ENCODE peak calls at places on chromosomes 5 and 9, in seven cellular contexts. S, Z, D, W, H, K and M are unnamed samples.

GRCh38 chr9:21817176-21817575 is 14.7 kb downstream of the MTAP start:
- DNase-seq in D (no peak), W (no peak), Z (no peak), S (peak; percentile 71), H (no peak), K (no peak), M (no peak)

GRCh38 chr5:132704875-132705274 is 31.1 kb downstream of the IL4 start:
- DNase-seq in D (no peak), S (peak; percentile 42), H (no peak), Z (no peak), K (no peak), W (no peak), M (no peak)

GRCh38 chr5:132238169-132238744 is 10.6 kb upstream of the P4HA2 start:
- DNase-seq in S (peak; percentile 68), K (peak; percentile 78), W (peak; percentile 35), H (no peak), Z (peak; percentile 85), D (peak; percentile 77), M (peak; percentile 82)

GRCh38 chr5:157446077-157446930 is 13.7 kb upstream of the NIPAL4 start:
- DNase-seq in S (no peak), K (no peak), H (no peak), D (no peak), W (no peak), Z (no peak), M (no peak)

GRCh38 chr9:83583151-83584014 is 39.6 kb upstream of the IDNK start:
- DNase-seq in D (peak; percentile 45), S (peak; percentile 59), W (no peak), Z (peak; percentile 64), K (no peak), H (no peak), M (peak; percentile 80)

GRCh38 chr9:123473226-123473625 is 117.2 kb downstream of the CRB2 start:
- DNase-seq in Z (no peak), H (no peak), K (no peak), S (no peak), W (no peak), D (no peak), M (no peak)

GRCh38 chr5:115209279-115209678 is 39.6 kb upstream of the TRIM36 start:
- DNase-seq in H (no peak), K (no peak), Z (no peak), D (peak; percentile 44), S (peak; percentile 2), W (no peak), M (peak; percentile 35)

GRCh38 chr5:140035881-140036280 is 7.2 kb downstream of the NRG2 start:
- DNase-seq in D (no peak), H (no peak), Z (no peak), W (no peak), K (no peak), S (no peak), M (no peak)

GRCh38 chr9:104177003-104177611 is 83.0 kb downstream of the SMC2 start:
- DNase-seq in S (no peak), D (no peak), Z (no peak), H (no peak), K (no peak), W (no peak), M (no peak)

GRCh38 chr9:135789838-135790291 is 87.9 kb downstream of the KCNT1 start:
- DNase-seq in H (no peak), W (no peak), D (no peak), Z (no peak), S (no peak), K (no peak), M (no peak)

GRCh38 chr5:153960269-153961215 is 78.2 kb downstream of the FAM114A2 start:
- DNase-seq in W (no peak), Z (no peak), D (no peak), S (no peak), K (no peak), H (no peak), M (no peak)

GRCh38 chr5:127042593-127042992 is 12.2 kb upstream of the MARCHF3 start:
- DNase-seq in S (peak; percentile 49), Z (no peak), W (no peak), H (no peak), K (no peak), D (no peak), M (no peak)

GRCh38 chr5:92687793-92688467 is 893.1 kb downstream of the NR2F1-AS1 start:
- DNase-seq in K (no peak), H (no peak), S (peak; percentile 78), D (no peak), W (no peak), Z (no peak), M (no peak)

GRCh38 chr5:124001216-124001615 is 489.2 kb downstream of the CSNK1G3 start:
- DNase-seq in S (no peak), H (no peak), D (no peak), W (no peak), K (no peak), Z (no peak), M (no peak)

GRCh38 chr5:120684749-120685415 is 220.8 kb downstream of the PRR16 start:
- DNase-seq in D (no peak), W (no peak), K (no peak), S (peak; percentile 12), H (no peak), Z (no peak), M (no peak)

GRCh38 chr5:154523704-154524103 is 45.7 kb upstream of the HAND1 start:
- DNase-seq in S (no peak), K (no peak), D (no peak), W (no peak), H (no peak), Z (no peak), M (no peak)

GRCh38 chr9:28981129-28981528 is 1407.8 kb upstream of the C9orf72 start:
- DNase-seq in K (no peak), S (no peak), H (no peak), W (no peak), D (no peak), Z (no peak), M (no peak)

GRCh38 chr5:178766936-178767912 is 36.8 kb upstream of the ZNF354A start:
- DNase-seq in Z (no peak), S (no peak), H (no peak), D (no peak), K (no peak), W (no peak), M (no peak)

GRCh38 chr5:103216137-103216536 is 42.4 kb upstream of the MACIR start:
- DNase-seq in D (no peak), Z (no peak), H (no peak), K (no peak), S (peak; percentile 4), W (no peak), M (no peak)

GRCh38 chr9:74404620-74405019 is 92.5 kb upstream of the RORB start:
- DNase-seq in K (no peak), Z (no peak), D (no peak), H (no peak), S (no peak), W (no peak), M (no peak)
- H3K27ac ChIP-seq in K (no peak overlapping the region), Z (no peak overlapping the region), D (no peak overlapping the region), H (no peak overlapping the region), S (no peak overlapping the region), W (no peak overlapping the region), M (no peak overlapping the region)

GRCh38 chr9:128274245-128274644 is 1.6 kb downstream of the GOLGA2 start:
- DNase-seq in D (no peak), W (no peak), Z (no peak), K (no peak), S (no peak), H (no peak), M (no peak)
- H3K4me3 ChIP-seq in D (no peak overlapping the region), W (no peak overlapping the region), Z (no peak overlapping the region), K (peak overlapping the region; percentile 97), S (peak overlapping the region; percentile 96), H (peak overlapping the region; percentile 95), M (peak overlapping the region; percentile 94)

DNA sequence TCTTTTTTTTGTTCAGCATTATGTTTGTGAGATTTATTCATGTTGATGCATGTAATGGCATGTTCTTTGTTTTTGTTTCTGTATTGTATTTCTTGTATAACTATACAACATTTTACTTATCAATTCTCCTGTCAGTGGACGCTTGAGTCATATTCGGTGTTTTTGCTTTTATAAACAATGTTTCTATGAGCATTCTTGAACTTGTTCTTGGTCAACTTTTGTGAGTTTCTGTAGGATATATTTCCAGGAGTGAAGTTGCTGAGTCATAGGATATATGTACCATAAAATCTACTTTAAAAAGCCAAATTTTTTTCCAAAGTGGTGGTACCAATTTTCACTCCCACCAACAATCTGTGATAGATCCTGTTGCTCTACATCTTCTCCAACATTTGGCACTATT is 104.8 kb downstream of the VCAN start:
- DNase-seq in W (no peak), K (no peak), D (no peak), S (peak; percentile 52), H (no peak), Z (no peak), M (no peak)
- H3K27ac ChIP-seq in W (no peak overlapping the region), K (no peak overlapping the region), D (no peak overlapping the region), S (no peak overlapping the region), H (no peak overlapping the region), Z (no peak overlapping the region), M (peak overlapping the region; percentile 18)

GRCh38 chr5:159106193-159106568 is 6.5 kb upstream of the EBF1 start:
- DNase-seq in H (no peak), Z (no peak), W (no peak), S (no peak), D (no peak), K (no peak), M (no peak)
- H3K4me3 ChIP-seq in H (peak overlapping the region; percentile 41), Z (peak overlapping the region; percentile 21), W (peak overlapping the region; percentile 56), S (no peak overlapping the region), D (no peak overlapping the region), K (peak overlapping the region; percentile 47), M (peak overlapping the region; percentile 43)

DNA sequence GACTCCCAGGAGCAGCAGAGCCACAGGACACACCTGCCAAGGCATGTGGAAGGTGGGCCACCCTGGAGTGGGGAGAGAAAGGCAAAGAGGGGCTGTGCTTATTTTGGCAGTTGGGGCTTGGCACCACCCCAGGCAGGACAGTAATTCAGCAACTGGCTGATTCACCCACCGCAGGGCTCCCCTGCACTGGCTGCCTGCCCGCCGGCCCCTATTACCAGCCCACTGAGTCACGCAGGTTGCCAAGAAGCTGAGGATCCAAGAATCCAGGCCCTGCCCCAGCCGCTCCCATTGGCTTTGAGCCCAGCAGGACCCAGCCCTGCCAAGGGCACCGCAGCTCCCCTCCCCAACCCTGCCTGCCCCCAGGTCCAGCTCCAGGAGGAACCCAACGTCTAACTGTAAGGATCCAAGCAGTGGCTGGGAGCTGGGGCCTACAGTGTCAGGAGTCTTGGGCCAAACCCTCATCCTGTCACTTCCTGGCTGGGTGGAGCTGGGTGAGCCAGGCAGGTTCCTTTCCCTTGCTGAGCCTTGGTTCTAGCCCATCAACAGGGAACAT is 14.2 kb upstream of the RALGDS start:
- DNase-seq in H (peak; percentile 96), K (peak; percentile 87), S (peak; percentile 86), W (no peak), Z (no peak), D (no peak), M (no peak)
- H3K27ac ChIP-seq in H (peak overlapping the region; percentile 84), K (peak overlapping the region; percentile 99), S (peak overlapping the region; percentile 31), W (peak overlapping the region; percentile 92), Z (peak overlapping the region; percentile 76), D (peak overlapping the region; percentile 97), M (no peak overlapping the region)

GRCh38 chr5:39519566-39520231 is 94.9 kb upstream of the DAB2 start:
- DNase-seq in D (no peak), Z (no peak), S (peak; percentile 73), W (no peak), K (no peak), H (no peak), M (no peak)
- H3K4me3 ChIP-seq in D (no peak overlapping the region), Z (no peak overlapping the region), S (no peak overlapping the region), W (no peak overlapping the region), K (no peak overlapping the region), H (peak overlapping the region; percentile 4), M (no peak overlapping the region)